ENCODE peak calls at places on chromosome 20, in nine cellular contexts. T is activated B cell treated with CpG ODN at 0.5 μM for 24 hours, W is pancreas, M is PC-9, P is IMR-90, A is lung, Z is ascending aorta, S is tibial nerve, L is WTC11. K is an unnamed sample.

GRCh38 chr20:56439784-56440291 is 27.8 kb downstream of the CASS4 start:
- DNase-seq in S (no peak), P (peak; percentile 100), Z (no peak), A (peak; percentile 53), W (no peak), L (no peak), T (no peak), M (peak; percentile 41), K (no peak)

GRCh38 chr20:35369804-35370203 is 42.0 kb downstream of the UQCC1 start:
- DNase-seq in S (no peak), M (no peak), L (no peak), T (no peak), W (no peak), A (no peak), P (peak; percentile 87), Z (no peak), K (no peak)

GRCh38 chr20:51182571-51182970 is 159.7 kb upstream of the KCNG1 start:
- DNase-seq in T (no peak), Z (no peak), S (no peak), A (no peak), P (no peak), L (no peak), W (no peak), M (no peak), K (no peak)

GRCh38 chr20:14821251-14821650 is 483.8 kb upstream of the FLRT3 start:
- DNase-seq in T (no peak), W (no peak), L (no peak), P (no peak), Z (no peak), S (no peak), M (no peak), A (no peak), K (no peak)

GRCh38 chr20:7161690-7162089 is 394.2 kb downstream of the BMP2 start:
- DNase-seq in P (no peak), M (no peak), Z (no peak), S (no peak), T (no peak), W (no peak), L (peak; percentile 18), A (no peak), K (no peak)

GRCh38 chr20:35561268-35561667 is 19.4 kb downstream of the ERGIC3 start:
- DNase-seq in A (peak; percentile 43), Z (no peak), T (no peak), P (peak; percentile 59), W (no peak), M (peak; percentile 77), S (no peak), L (peak; percentile 60), K (peak; percentile 46)

GRCh38 chr20:14304466-14304865 is 32.9 kb downstream of the FLRT3 start:
- DNase-seq in M (no peak), Z (no peak), A (no peak), W (no peak), L (no peak), S (no peak), P (no peak), T (no peak), K (no peak)

GRCh38 chr20:31706607-31707257 is 15.9 kb downstream of the BCL2L1 start:
- DNase-seq in A (peak; percentile 84), M (peak; percentile 46), S (no peak), W (no peak), P (no peak), Z (no peak), T (no peak), L (no peak), K (no peak)

GRCh38 chr20:17485017-17485416 is 46.2 kb downstream of the BFSP1 start:
- DNase-seq in T (no peak), L (no peak), A (no peak), Z (no peak), W (no peak), S (no peak), P (no peak), M (no peak), K (no peak)

GRCh38 chr20:35013421-35014411 is 58.0 kb downstream of the MYH7B start:
- DNase-seq in A (no peak), M (no peak), P (no peak), W (no peak), T (no peak), L (no peak), S (no peak), Z (no peak), K (no peak)

GRCh38 chr20:33751775-33752174 is 20.0 kb downstream of the ZNF341 start:
- DNase-seq in W (no peak), Z (no peak), P (no peak), A (no peak), T (no peak), S (no peak), M (no peak), L (no peak), K (no peak)

GRCh38 chr20:64194269-64194668 is 30.0 kb downstream of the MYT1 start:
- DNase-seq in P (no peak), L (no peak), Z (no peak), S (no peak), M (no peak), A (no peak), W (no peak), T (no peak), K (no peak)

GRCh38 chr20:266604-267562 is 9.4 kb downstream of the DEFB132 start:
- DNase-seq in W (peak; percentile 81), A (peak; percentile 92), S (peak; percentile 77), Z (peak; percentile 29), M (peak; percentile 52), L (peak; percentile 98), T (peak; percentile 86), P (peak; percentile 62), K (peak; percentile 96)

GRCh38 chr20:33472868-33473267 is 17.0 kb upstream of the CBFA2T2 start:
- DNase-seq in A (no peak), L (no peak), M (no peak), P (no peak), Z (no peak), S (no peak), W (no peak), T (no peak), K (no peak)

GRCh38 chr20:48189177-48189576 is 403.9 kb upstream of the SULF2 start:
- DNase-seq in W (no peak), Z (no peak), A (no peak), T (no peak), P (no peak), S (no peak), M (peak; percentile 49), L (peak; percentile 34), K (no peak)

GRCh38 chr20:59807909-59808728 is 125.3 kb downstream of the SYCP2 start:
- DNase-seq in P (no peak), S (no peak), Z (no peak), M (no peak), L (no peak), T (no peak), A (peak; percentile 25), W (no peak), K (no peak)

GRCh38 chr20:36130316-36130865 is 24.1 kb upstream of the EPB41L1 start:
- DNase-seq in S (no peak), P (no peak), M (no peak), A (no peak), L (no peak), Z (no peak), T (no peak), W (no peak), K (no peak)

GRCh38 chr20:33890557-33890956 is 79.4 kb downstream of the CHMP4B start:
- DNase-seq in A (no peak), P (no peak), Z (no peak), T (no peak), L (no peak), W (no peak), M (no peak), S (no peak), K (no peak)

GRCh38 chr20:42027746-42028268 is 409.6 kb upstream of the CHD6 start:
- DNase-seq in Z (no peak), T (no peak), S (no peak), A (no peak), W (no peak), P (no peak), M (no peak), L (no peak), K (no peak)
- TF ChIP-seq CTCF in Z (no peak), T (no peak), S (no peak), A (no peak), W (no peak), P (no peak), M (no peak), L (no peak), K (no peak)

GRCh38 chr20:57619053-57619831 is 984 bp downstream of the ZBP1 start:
- DNase-seq in Z (no peak), T (peak; percentile 60), A (peak; percentile 54), S (no peak), M (no peak), L (no peak), W (no peak), P (no peak), K (no peak)

GRCh38 chr20:57621426-57622200 is 1.4 kb upstream of the ZBP1 start:
- DNase-seq in Z (no peak), W (no peak), P (no peak), M (no peak), L (no peak), A (no peak), T (no peak), S (no peak), K (no peak)

GRCh38 chr20:57620274-57620990 is at the start of gene ZBP1:
- DNase-seq in M (no peak), W (no peak), P (no peak), Z (no peak), S (no peak), T (peak; percentile 58), L (no peak), A (no peak), K (no peak)

GRCh38 chr20:57622201-57622570 is 2.0 kb upstream of the ZBP1 start:
- DNase-seq in S (no peak), M (no peak), T (no peak), L (no peak), W (no peak), Z (no peak), P (no peak), A (no peak), K (no peak)

GRCh38 chr20:57620999-57621398 is 773 bp upstream of the ZBP1 start:
- DNase-seq in A (no peak), S (no peak), L (no peak), T (no peak), P (no peak), Z (no peak), W (no peak), M (no peak), K (no peak)
- TF ChIP-seq CTCF in A (no peak), S (no peak), L (no peak), T (no peak), P (no peak), Z (no peak), W (no peak), M (no peak), K (no peak)

DNA sequence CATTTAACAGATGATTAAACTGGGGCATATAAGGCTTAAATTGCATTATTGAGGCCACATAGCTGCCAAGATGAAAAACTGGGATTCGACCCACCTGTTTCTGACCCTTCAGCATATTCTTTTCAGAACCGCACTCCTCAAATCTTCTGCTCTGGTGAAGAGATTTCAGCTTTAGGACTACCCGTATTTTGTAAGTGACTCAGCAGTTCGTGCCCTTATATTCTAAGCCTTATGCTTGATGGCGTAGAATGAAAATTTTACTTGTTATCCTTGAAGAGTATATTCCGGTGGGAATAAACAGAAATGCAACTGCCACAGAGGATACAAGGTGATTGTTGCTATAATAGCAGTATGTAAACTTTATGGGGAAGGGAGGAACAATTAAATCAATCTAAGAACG is 657.1 kb downstream of the DOK5 start:
- DNase-seq in W (no peak), L (no peak), M (no peak), P (no peak), Z (no peak), T (no peak), S (no peak), A (no peak), K (no peak)
- TF ChIP-seq CTCF in W (no peak), L (no peak), M (no peak), P (no peak), Z (no peak), T (no peak), S (no peak), A (no peak), K (no peak)

GRCh38 chr20:62010551-62011402 is 54.9 kb downstream of the TAF4 start:
- DNase-seq in P (peak; percentile 55), A (peak; percentile 48), Z (no peak), S (no peak), W (no peak), L (peak; percentile 69), T (peak; percentile 27), M (no peak), K (peak; percentile 75)
- TF ChIP-seq CTCF in P (peak; percentile 88), A (peak; percentile 71), Z (peak; percentile 72), S (peak; percentile 59), W (no peak), L (peak; percentile 32), T (no peak), M (peak; percentile 93), K (peak; percentile 63)